ENCODE peak calls at places on chromosomes 1 and 21, in seven cellular contexts. X is NCI-H2081, G is RPMI8226, A is AG08395, K is non-pigmented ciliary epithelial cell, D is PC-3, S is RKO. J is an unnamed sample.

GRCh38 chr1:15412488-15412800 is 2.8 kb downstream of the EFHD2 start:
- DNase-seq in X (no peak), G (no peak), A (no peak), K (no peak), D (no peak), S (no peak), J (no peak)

GRCh38 chr1:107972367-107972766 is 7.4 kb upstream of the VAV3 start:
- DNase-seq in X (no peak), G (no peak), A (no peak), K (no peak), D (no peak), S (no peak), J (no peak)

GRCh38 chr21:37921091-37921490 is 4.8 kb upstream of the KCNJ6 start:
- DNase-seq in X (no peak), G (no peak), A (peak), K (no peak), D (peak), S (no peak), J (no peak)

GRCh38 chr1:27566462-27567182 is 37.3 kb downstream of the AHDC1 start:
- DNase-seq in X (no peak), G (no peak), A (no peak), K (no peak), D (no peak), S (no peak), J (no peak)

GRCh38 chr1:31723828-31724359 is 20.1 kb upstream of the COL16A1 start:
- DNase-seq in X (no peak), G (peak), A (peak), K (no peak), D (peak), S (peak), J (peak)

GRCh38 chr1:47522890-47523811 is 85.3 kb downstream of the FOXD2 start:
- DNase-seq in X (peak), G (no peak), A (no peak), K (no peak), D (no peak), S (no peak), J (no peak)

GRCh38 chr21:23245231-23245630 is 2247.0 kb downstream of the NCAM2 start:
- DNase-seq in X (no peak), G (no peak), A (no peak), K (no peak), D (no peak), S (no peak), J (no peak)

GRCh38 chr21:42441963-42442362 is 38.3 kb downstream of the UBASH3A start:
- DNase-seq in X (no peak), G (no peak), A (no peak), K (no peak), D (no peak), S (no peak), J (no peak)

GRCh38 chr1:74673351-74674111 is at the start of gene ERICH3:
- DNase-seq in X (peak), G (no peak), A (peak), K (no peak), D (no peak), S (no peak), J (no peak)

GRCh38 chr1:94095744-94096469 is 25.0 kb downstream of the ABCA4 start:
- DNase-seq in X (no peak), G (no peak), A (peak), K (no peak), D (no peak), S (no peak), J (no peak)

GRCh38 chr1:205271277-205271676 is 43.5 kb downstream of the TMCC2 start:
- DNase-seq in X (no peak), G (no peak), A (peak), K (no peak), D (peak), S (no peak), J (no peak)

GRCh38 chr1:203152158-203153034 is 23.2 kb downstream of the MYBPH start:
- DNase-seq in X (no peak), G (no peak), A (peak), K (no peak), D (peak), S (peak), J (no peak)

GRCh38 chr21:34810786-34811185 is 142.0 kb downstream of the CLIC6 start:
- DNase-seq in X (no peak), G (no peak), A (no peak), K (no peak), D (no peak), S (no peak), J (no peak)

GRCh38 chr1:175176246-175176645 is 16.3 kb downstream of the KIAA0040 start:
- DNase-seq in X (no peak), G (no peak), A (no peak), K (no peak), D (peak), S (no peak), J (no peak)

GRCh38 chr21:33383056-33383888 is 19.9 kb upstream of the IFNGR2 start:
- DNase-seq in X (no peak), G (peak), A (peak), K (peak), D (peak), S (peak), J (peak)

GRCh38 chr1:156675715-156676311 is 1.4 kb downstream of the NES start:
- DNase-seq in X (no peak), G (no peak), A (no peak), K (no peak), D (no peak), S (no peak), J (no peak)

GRCh38 chr1:223244366-223245103 is 101.5 kb upstream of the TLR5 start:
- DNase-seq in X (no peak), G (no peak), A (no peak), K (no peak), D (peak), S (no peak), J (no peak)

GRCh38 chr1:78871249-78871648 is 135.3 kb downstream of the ADGRL4 start:
- DNase-seq in X (no peak), G (no peak), A (no peak), K (no peak), D (no peak), S (no peak), J (no peak)

GRCh38 chr1:244758700-244759099 is 76.8 kb upstream of the COX20 start:
- DNase-seq in X (peak), G (no peak), A (no peak), K (no peak), D (no peak), S (no peak), J (no peak)

GRCh38 chr1:63810936-63811335 is 37.1 kb downstream of the ROR1 start:
- DNase-seq in X (no peak), G (no peak), A (no peak), K (no peak), D (no peak), S (no peak), J (no peak)

GRCh38 chr21:44519346-44520325 is 20.4 kb downstream of the KRTAP10-1 start:
- DNase-seq in X (no peak), G (no peak), A (no peak), K (no peak), D (no peak), S (no peak), J (no peak)

GRCh38 chr1:89040315-89040626 is 17.6 kb upstream of the GBP3 start:
- DNase-seq in X (no peak), G (no peak), A (no peak), K (no peak), D (no peak), S (no peak), J (no peak)

GRCh38 chr21:39885119-39885848 is 18.0 kb downstream of the PCP4 start:
- DNase-seq in X (peak), G (no peak), A (no peak), K (no peak), D (no peak), S (no peak), J (no peak)